ENCODE peak calls at places on chromosome 19, in six cellular contexts. Y, E, C, Z, T and O are unnamed samples.

GRCh38 chr19:55486971-55487883 is 1.0 kb upstream of the SSC5D start:
- DNase-seq in T (peak), E (peak), Y (peak), Z (peak), C (peak), O (peak)

GRCh38 chr19:13795595-13796300 is 505 bp downstream of the ZSWIM4 start:
- DNase-seq in E (no peak), Z (peak), T (peak), Y (no peak), C (no peak), O (peak)

GRCh38 chr19:53662209-53662608 is 30.4 kb downstream of the DPRX start:
- DNase-seq in Y (no peak), C (no peak), T (no peak), Z (no peak), E (no peak), O (no peak)

GRCh38 chr19:38559428-38560401 is 58.0 kb downstream of the MAP4K1 start:
- DNase-seq in Y (no peak), C (no peak), E (no peak), Z (no peak), T (peak), O (no peak)

GRCh38 chr19:55832676-55833075 is 877 bp upstream of the NLRP11 start:
- DNase-seq in Y (no peak), C (no peak), E (no peak), Z (no peak), T (no peak), O (no peak)

GRCh38 chr19:56400485-56400884 is 3.6 kb upstream of the ZNF583 start:
- DNase-seq in E (no peak), C (no peak), T (no peak), Y (no peak), Z (no peak), O (no peak)

GRCh38 chr19:8335343-8336071 is 7.6 kb downstream of the KANK3 start:
- DNase-seq in Z (peak), Y (no peak), T (no peak), C (no peak), E (no peak), O (no peak)

GRCh38 chr19:21022996-21023395 is 2.5 kb downstream of the ZNF430 start:
- DNase-seq in E (no peak), Z (no peak), Y (no peak), T (no peak), C (no peak), O (no peak)

GRCh38 chr19:13055213-13056051 is 47.2 kb downstream of the LYL1 start:
- DNase-seq in T (peak), E (peak), Z (no peak), Y (peak), C (peak), O (peak)

GRCh38 chr19:45263013-45263412 is 11.9 kb downstream of the MARK4 start:
- DNase-seq in C (no peak), E (no peak), T (no peak), Z (no peak), Y (no peak), O (no peak)

GRCh38 chr19:52566588-52566987 is 3.5 kb upstream of the ZNF701 start:
- DNase-seq in E (no peak), Z (no peak), T (no peak), Y (no peak), C (no peak), O (peak)

GRCh38 chr19:6229216-6229913 is 50.4 kb downstream of the MLLT1 start:
- DNase-seq in Z (no peak), T (no peak), E (no peak), Y (no peak), C (no peak), O (no peak)

GRCh38 chr19:48041877-48042580 is 1.9 kb downstream of the CABP5 start:
- DNase-seq in T (no peak), C (no peak), E (no peak), Y (no peak), Z (no peak), O (no peak)

GRCh38 chr19:9144920-9145319 is 4.7 kb downstream of the ZNF317 start:
- DNase-seq in E (no peak), Z (no peak), T (no peak), C (no peak), Y (no peak), O (no peak)

GRCh38 chr19:43754562-43755255 is at the start of gene SMG9:
- DNase-seq in T (peak), E (peak), Z (peak), C (peak), Y (peak), O (peak)

GRCh38 chr19:35306473-35307246 is 14.7 kb downstream of the MAG start:
- DNase-seq in Y (no peak), Z (peak), E (no peak), T (no peak), C (no peak), O (no peak)
- TF ChIP-seq CTCF in Y (no peak), Z (peak), E (no peak), T (no peak), C (no peak), O (no peak)

DNA sequence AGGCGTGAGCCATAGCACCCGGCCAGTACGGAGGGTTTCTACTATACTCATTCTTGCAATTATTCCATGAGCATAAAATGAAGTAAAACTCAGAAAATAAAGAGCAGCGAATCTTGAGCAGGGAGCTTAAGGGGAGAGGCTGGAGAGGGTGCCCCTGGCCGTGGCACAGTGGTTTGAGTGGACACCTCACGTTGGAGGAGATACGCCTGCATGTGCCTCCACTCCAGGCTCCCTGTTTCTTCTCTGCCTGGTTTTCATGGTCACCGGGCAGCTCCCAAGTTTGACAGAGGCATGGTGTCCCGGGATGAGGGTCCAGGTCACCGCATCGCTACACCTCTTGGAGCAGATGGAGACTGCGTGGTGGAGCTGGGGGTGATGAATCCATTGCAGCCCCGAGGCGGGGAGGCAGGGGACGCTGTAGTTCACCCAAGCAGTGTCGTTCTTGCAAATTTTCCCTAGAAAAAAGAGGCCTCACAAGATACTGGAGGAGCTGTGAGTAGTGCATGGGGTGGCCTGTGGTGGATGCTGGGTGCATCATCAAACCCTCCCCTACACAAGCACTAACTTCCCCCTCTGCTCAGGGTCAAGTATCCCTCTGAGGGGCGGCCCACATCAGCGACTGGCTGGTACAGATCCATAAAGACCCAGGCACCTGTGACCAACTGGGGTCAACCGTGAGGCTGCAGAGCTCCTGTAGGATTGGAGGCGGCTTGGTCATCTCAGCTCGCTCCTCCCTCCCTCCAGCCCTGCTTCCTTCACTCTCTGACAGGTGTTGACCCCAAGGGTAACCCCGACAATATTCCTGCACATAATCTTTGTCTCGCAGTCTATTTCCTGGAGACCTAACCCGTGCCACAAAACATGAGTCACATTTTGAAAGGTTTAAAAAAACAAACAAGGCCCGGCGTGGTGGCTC is 3.6 kb upstream of the MIER2 start:
- DNase-seq in E (no peak), C (no peak), T (no peak), Y (no peak), Z (no peak), O (peak)
- TF ChIP-seq CTCF in E (no peak), C (no peak), T (no peak), Y (no peak), Z (no peak), O (no peak)

DNA sequence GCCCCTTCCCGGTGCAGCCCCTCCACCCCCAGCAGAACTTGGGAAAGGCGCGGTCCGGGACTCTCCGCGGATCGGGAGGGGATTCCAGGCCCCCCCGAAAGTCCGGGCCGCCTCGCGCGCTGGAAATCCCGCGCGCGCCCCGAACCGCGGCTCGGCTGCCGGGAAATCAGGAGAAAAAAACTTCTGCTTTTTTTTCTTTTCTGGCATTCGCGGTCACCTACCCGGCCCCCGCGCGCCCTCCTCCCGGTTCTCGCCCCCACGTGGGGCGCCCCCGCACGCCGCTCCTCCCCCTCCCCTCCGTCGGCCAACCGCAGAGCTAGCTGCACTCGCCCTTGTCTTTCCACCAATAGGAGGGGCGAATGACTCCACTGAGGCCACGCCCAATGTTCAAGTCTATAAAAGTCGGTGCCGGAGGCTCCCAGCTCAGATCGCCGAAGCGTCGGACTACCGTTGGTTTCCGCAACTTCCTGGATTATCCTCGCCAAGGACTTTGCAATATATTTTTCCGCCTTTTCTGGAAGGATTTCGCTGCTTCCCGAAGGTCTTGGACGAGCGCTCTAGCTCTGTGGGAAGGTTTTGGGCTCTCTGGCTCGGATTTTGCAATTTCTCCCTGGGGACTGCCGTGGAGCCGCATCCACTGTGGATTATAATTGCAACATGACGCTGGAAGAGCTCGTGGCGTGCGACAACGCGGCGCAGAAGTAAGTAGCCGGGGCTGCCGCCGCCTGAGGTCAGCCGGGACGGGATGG is at the start of gene GADD45B:
- DNase-seq in T (peak), C (peak), Z (peak), E (peak), Y (peak), O (peak)
- TF ChIP-seq CTCF in T (no peak), C (no peak), Z (no peak), E (no peak), Y (peak), O (no peak)

GRCh38 chr19:16889429-16889882 is 657 bp downstream of the F2RL3 start:
- DNase-seq in Z (no peak), T (no peak), E (no peak), Y (no peak), C (no peak), O (no peak)
- TF ChIP-seq CTCF in Z (no peak), T (no peak), E (no peak), Y (no peak), C (no peak), O (no peak)

DNA sequence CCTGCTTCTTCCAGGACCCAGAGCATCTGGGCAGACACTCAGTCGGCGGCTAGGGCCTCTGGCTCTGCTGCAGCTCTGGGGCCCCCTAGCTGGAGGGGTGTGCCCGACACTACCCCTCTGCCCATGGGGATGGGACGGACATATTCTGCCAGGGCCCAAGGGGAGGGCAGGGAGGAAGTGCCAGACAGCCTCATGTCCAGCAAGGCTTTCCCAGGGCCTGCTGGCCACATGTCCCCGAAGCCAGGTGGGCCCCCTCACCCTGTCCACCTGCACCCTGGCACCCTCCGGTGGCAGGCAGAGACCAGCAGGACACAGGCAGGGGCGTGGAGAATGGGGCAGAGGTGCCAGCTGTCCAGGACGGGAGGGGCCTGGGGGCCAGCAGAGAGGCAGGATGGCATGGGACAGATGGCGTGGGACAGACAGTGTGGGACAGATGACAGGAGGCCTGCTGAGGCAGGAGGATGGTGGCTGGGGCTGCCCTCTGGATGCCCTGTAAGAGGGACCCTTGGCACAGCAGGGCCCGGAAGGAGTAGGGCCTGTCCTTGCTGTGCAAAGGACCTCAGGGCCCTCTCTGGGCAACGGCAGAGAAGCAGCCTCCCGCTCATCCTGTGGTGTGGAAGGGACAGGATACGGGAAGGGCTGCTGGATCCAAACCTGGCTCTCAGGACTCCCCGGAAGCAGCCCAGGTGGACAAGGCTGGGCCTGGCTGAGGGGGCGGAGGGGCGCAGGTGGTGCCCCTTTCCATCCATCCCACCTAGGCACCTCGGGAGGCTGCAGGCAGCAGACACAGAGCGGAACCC is 29.1 kb downstream of the CEBPG start:
- DNase-seq in T (no peak), Z (no peak), E (no peak), C (peak), Y (no peak), O (no peak)
- TF ChIP-seq CTCF in T (no peak), Z (no peak), E (no peak), C (no peak), Y (no peak), O (no peak)